ENCODE peak calls at places on chromosomes 6 and 20, in six cellular contexts. One of them, this sample, is unnamed.

GRCh38 chr6:11729083-11729482 is 49.5 kb downstream of the ADTRP start:
- DNase-seq in CD8-positive, alpha-beta T cell: no peak
- DNase-seq in spleen: no peak
- DNase-seq in dorsolateral prefrontal cortex: no peak
- DNase-seq in choroid plexus epithelial cell: no peak
- DNase-seq in cardiac fibroblast: no peak
- DNase-seq in this sample: peak

GRCh38 chr6:39276379-39276995 is 37.7 kb downstream of the KCNK17 start:
- DNase-seq in CD8-positive, alpha-beta T cell: no peak
- DNase-seq in spleen: no peak
- DNase-seq in dorsolateral prefrontal cortex: no peak
- DNase-seq in choroid plexus epithelial cell: no peak
- DNase-seq in cardiac fibroblast: no peak
- DNase-seq in this sample: no peak

GRCh38 chr6:138555294-138555988 is 56.1 kb upstream of the NHSL1 start:
- DNase-seq in CD8-positive, alpha-beta T cell: no peak
- DNase-seq in spleen: no peak
- DNase-seq in dorsolateral prefrontal cortex: no peak
- DNase-seq in choroid plexus epithelial cell: no peak
- DNase-seq in cardiac fibroblast: peak
- DNase-seq in this sample: no peak

GRCh38 chr6:36769161-36769675 is 70.0 kb downstream of the CPNE5 start:
- DNase-seq in CD8-positive, alpha-beta T cell: no peak
- DNase-seq in spleen: no peak
- DNase-seq in dorsolateral prefrontal cortex: no peak
- DNase-seq in choroid plexus epithelial cell: no peak
- DNase-seq in cardiac fibroblast: peak
- DNase-seq in this sample: no peak

GRCh38 chr6:150027806-150028565 is 2.7 kb upstream of the RAET1L start:
- DNase-seq in CD8-positive, alpha-beta T cell: no peak
- DNase-seq in spleen: no peak
- DNase-seq in dorsolateral prefrontal cortex: no peak
- DNase-seq in choroid plexus epithelial cell: no peak
- DNase-seq in cardiac fibroblast: no peak
- DNase-seq in this sample: no peak

GRCh38 chr20:56788041-56788670 is 159.1 kb downstream of the TFAP2C start:
- DNase-seq in CD8-positive, alpha-beta T cell: no peak
- DNase-seq in spleen: peak
- DNase-seq in dorsolateral prefrontal cortex: no peak
- DNase-seq in choroid plexus epithelial cell: peak
- DNase-seq in cardiac fibroblast: peak
- DNase-seq in this sample: no peak

GRCh38 chr6:167569879-167570278 is 245.0 kb downstream of the TTLL2 start:
- DNase-seq in CD8-positive, alpha-beta T cell: no peak
- DNase-seq in spleen: no peak
- DNase-seq in dorsolateral prefrontal cortex: no peak
- DNase-seq in choroid plexus epithelial cell: no peak
- DNase-seq in cardiac fibroblast: no peak
- DNase-seq in this sample: no peak

GRCh38 chr6:93177451-93177850 is 241.9 kb downstream of the EPHA7 start:
- DNase-seq in CD8-positive, alpha-beta T cell: no peak
- DNase-seq in spleen: no peak
- DNase-seq in dorsolateral prefrontal cortex: no peak
- DNase-seq in choroid plexus epithelial cell: peak
- DNase-seq in cardiac fibroblast: no peak
- DNase-seq in this sample: no peak

GRCh38 chr6:128114164-128114563 is 213.3 kb upstream of the THEMIS start:
- DNase-seq in CD8-positive, alpha-beta T cell: no peak
- DNase-seq in spleen: no peak
- DNase-seq in dorsolateral prefrontal cortex: no peak
- DNase-seq in choroid plexus epithelial cell: no peak
- DNase-seq in cardiac fibroblast: no peak
- DNase-seq in this sample: no peak

GRCh38 chr6:127192911-127193503 is 73.7 kb upstream of the RNF146 start:
- DNase-seq in CD8-positive, alpha-beta T cell: no peak
- DNase-seq in spleen: no peak
- DNase-seq in dorsolateral prefrontal cortex: no peak
- DNase-seq in choroid plexus epithelial cell: peak
- DNase-seq in cardiac fibroblast: peak
- DNase-seq in this sample: no peak

DNA sequence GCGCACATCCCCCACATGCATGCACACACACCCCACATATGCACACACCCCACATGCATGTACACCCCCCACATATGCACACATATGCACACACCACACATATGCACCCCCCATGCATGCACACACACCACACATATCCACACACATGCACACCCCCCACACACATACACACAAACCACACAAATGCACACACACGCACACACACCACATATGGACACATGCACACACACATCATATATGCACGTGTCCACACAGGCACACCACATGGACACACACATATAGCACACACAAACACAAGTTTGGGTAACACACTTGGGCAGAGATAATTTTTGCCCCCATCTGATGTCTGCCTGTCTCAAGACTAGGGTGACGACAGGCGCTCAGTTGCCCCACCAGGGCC is 8.3 kb downstream of the BHLHE23 start:
- DNase-seq in CD8-positive, alpha-beta T cell: no peak
- DNase-seq in spleen: no peak
- DNase-seq in dorsolateral prefrontal cortex: no peak
- DNase-seq in choroid plexus epithelial cell: no peak
- DNase-seq in cardiac fibroblast: no peak
- DNase-seq in this sample: no peak
- H3K4me3 ChIP-seq in CD8-positive, alpha-beta T cell: no peak
- H3K4me3 ChIP-seq in spleen: no peak
- H3K4me3 ChIP-seq in dorsolateral prefrontal cortex: no peak
- H3K4me3 ChIP-seq in choroid plexus epithelial cell: no peak
- H3K4me3 ChIP-seq in cardiac fibroblast: no peak
- H3K4me3 ChIP-seq in this sample: no peak

GRCh38 chr6:90463359-90463758 is 123.5 kb downstream of the MAP3K7 start:
- DNase-seq in CD8-positive, alpha-beta T cell: no peak
- DNase-seq in spleen: no peak
- DNase-seq in dorsolateral prefrontal cortex: no peak
- DNase-seq in choroid plexus epithelial cell: no peak
- DNase-seq in cardiac fibroblast: no peak
- DNase-seq in this sample: peak

GRCh38 chr6:90462102-90462501 is 124.8 kb downstream of the MAP3K7 start:
- DNase-seq in CD8-positive, alpha-beta T cell: no peak
- DNase-seq in spleen: no peak
- DNase-seq in dorsolateral prefrontal cortex: no peak
- DNase-seq in choroid plexus epithelial cell: no peak
- DNase-seq in cardiac fibroblast: no peak
- DNase-seq in this sample: no peak

GRCh38 chr6:90459225-90459758 is 127.6 kb downstream of the MAP3K7 start:
- DNase-seq in CD8-positive, alpha-beta T cell: no peak
- DNase-seq in spleen: no peak
- DNase-seq in dorsolateral prefrontal cortex: no peak
- DNase-seq in choroid plexus epithelial cell: no peak
- DNase-seq in cardiac fibroblast: no peak
- DNase-seq in this sample: no peak

GRCh38 chr6:90460067-90460466 is 126.8 kb downstream of the MAP3K7 start:
- DNase-seq in CD8-positive, alpha-beta T cell: no peak
- DNase-seq in spleen: no peak
- DNase-seq in dorsolateral prefrontal cortex: no peak
- DNase-seq in choroid plexus epithelial cell: no peak
- DNase-seq in cardiac fibroblast: no peak
- DNase-seq in this sample: no peak

GRCh38 chr6:90461367-90461766 is 125.5 kb downstream of the MAP3K7 start:
- DNase-seq in CD8-positive, alpha-beta T cell: no peak
- DNase-seq in spleen: no peak
- DNase-seq in dorsolateral prefrontal cortex: no peak
- DNase-seq in choroid plexus epithelial cell: no peak
- DNase-seq in cardiac fibroblast: no peak
- DNase-seq in this sample: no peak
- H3K4me3 ChIP-seq in CD8-positive, alpha-beta T cell: no peak
- H3K4me3 ChIP-seq in spleen: no peak
- H3K4me3 ChIP-seq in dorsolateral prefrontal cortex: no peak
- H3K4me3 ChIP-seq in choroid plexus epithelial cell: no peak
- H3K4me3 ChIP-seq in cardiac fibroblast: no peak
- H3K4me3 ChIP-seq in this sample: no peak

GRCh38 chr20:45953672-45954071 is 18.3 kb downstream of the ZNF335 start:
- DNase-seq in CD8-positive, alpha-beta T cell: no peak
- DNase-seq in spleen: peak
- DNase-seq in dorsolateral prefrontal cortex: no peak
- DNase-seq in choroid plexus epithelial cell: no peak
- DNase-seq in cardiac fibroblast: no peak
- DNase-seq in this sample: no peak
- H3K4me3 ChIP-seq in CD8-positive, alpha-beta T cell: no peak
- H3K4me3 ChIP-seq in spleen: no peak
- H3K4me3 ChIP-seq in dorsolateral prefrontal cortex: no peak
- H3K4me3 ChIP-seq in choroid plexus epithelial cell: no peak
- H3K4me3 ChIP-seq in cardiac fibroblast: no peak
- H3K4me3 ChIP-seq in this sample: no peak

GRCh38 chr6:35663447-35664235 is 25.1 kb downstream of the FKBP5 start:
- DNase-seq in CD8-positive, alpha-beta T cell: no peak
- DNase-seq in spleen: no peak
- DNase-seq in dorsolateral prefrontal cortex: no peak
- DNase-seq in choroid plexus epithelial cell: peak
- DNase-seq in cardiac fibroblast: peak
- DNase-seq in this sample: peak

GRCh38 chr6:35668096-35668495 is 20.6 kb downstream of the FKBP5 start:
- DNase-seq in CD8-positive, alpha-beta T cell: no peak
- DNase-seq in spleen: no peak
- DNase-seq in dorsolateral prefrontal cortex: no peak
- DNase-seq in choroid plexus epithelial cell: no peak
- DNase-seq in cardiac fibroblast: no peak
- DNase-seq in this sample: no peak

GRCh38 chr6:35665573-35665972 is 23.1 kb downstream of the FKBP5 start:
- DNase-seq in CD8-positive, alpha-beta T cell: no peak
- DNase-seq in spleen: no peak
- DNase-seq in dorsolateral prefrontal cortex: no peak
- DNase-seq in choroid plexus epithelial cell: no peak
- DNase-seq in cardiac fibroblast: no peak
- DNase-seq in this sample: no peak

GRCh38 chr6:35664945-35665344 is 23.8 kb downstream of the FKBP5 start:
- DNase-seq in CD8-positive, alpha-beta T cell: no peak
- DNase-seq in spleen: no peak
- DNase-seq in dorsolateral prefrontal cortex: no peak
- DNase-seq in choroid plexus epithelial cell: no peak
- DNase-seq in cardiac fibroblast: no peak
- DNase-seq in this sample: no peak

GRCh38 chr6:35663001-35663400 is 25.7 kb downstream of the FKBP5 start:
- DNase-seq in CD8-positive, alpha-beta T cell: no peak
- DNase-seq in spleen: no peak
- DNase-seq in dorsolateral prefrontal cortex: no peak
- DNase-seq in choroid plexus epithelial cell: peak
- DNase-seq in cardiac fibroblast: no peak
- DNase-seq in this sample: no peak
- H3K4me3 ChIP-seq in CD8-positive, alpha-beta T cell: no peak
- H3K4me3 ChIP-seq in spleen: peak
- H3K4me3 ChIP-seq in dorsolateral prefrontal cortex: no peak
- H3K4me3 ChIP-seq in choroid plexus epithelial cell: peak
- H3K4me3 ChIP-seq in cardiac fibroblast: no peak
- H3K4me3 ChIP-seq in this sample: peak

GRCh38 chr6:31900917-31901414 is 920 bp downstream of the ZBTB12 start:
- DNase-seq in CD8-positive, alpha-beta T cell: no peak
- DNase-seq in spleen: peak
- DNase-seq in dorsolateral prefrontal cortex: peak
- DNase-seq in choroid plexus epithelial cell: no peak
- DNase-seq in cardiac fibroblast: no peak
- DNase-seq in this sample: no peak
- H3K4me3 ChIP-seq in CD8-positive, alpha-beta T cell: peak
- H3K4me3 ChIP-seq in spleen: peak
- H3K4me3 ChIP-seq in dorsolateral prefrontal cortex: peak
- H3K4me3 ChIP-seq in choroid plexus epithelial cell: peak
- H3K4me3 ChIP-seq in cardiac fibroblast: peak
- H3K4me3 ChIP-seq in this sample: no peak

GRCh38 chr6:1616556-1617463 is 7.1 kb downstream of the FOXC1 start:
- DNase-seq in CD8-positive, alpha-beta T cell: no peak
- DNase-seq in spleen: no peak
- DNase-seq in dorsolateral prefrontal cortex: no peak
- DNase-seq in choroid plexus epithelial cell: no peak
- DNase-seq in cardiac fibroblast: no peak
- DNase-seq in this sample: no peak
- H3K4me3 ChIP-seq in CD8-positive, alpha-beta T cell: no peak
- H3K4me3 ChIP-seq in spleen: no peak
- H3K4me3 ChIP-seq in dorsolateral prefrontal cortex: peak
- H3K4me3 ChIP-seq in choroid plexus epithelial cell: no peak
- H3K4me3 ChIP-seq in cardiac fibroblast: no peak
- H3K4me3 ChIP-seq in this sample: no peak

GRCh38 chr20:43515628-43516027 is 8.1 kb downstream of the L3MBTL1 start:
- DNase-seq in CD8-positive, alpha-beta T cell: no peak
- DNase-seq in spleen: no peak
- DNase-seq in dorsolateral prefrontal cortex: no peak
- DNase-seq in choroid plexus epithelial cell: no peak
- DNase-seq in cardiac fibroblast: no peak
- DNase-seq in this sample: no peak
- H3K4me3 ChIP-seq in CD8-positive, alpha-beta T cell: peak
- H3K4me3 ChIP-seq in spleen: peak
- H3K4me3 ChIP-seq in dorsolateral prefrontal cortex: peak
- H3K4me3 ChIP-seq in choroid plexus epithelial cell: no peak
- H3K4me3 ChIP-seq in cardiac fibroblast: no peak
- H3K4me3 ChIP-seq in this sample: peak

GRCh38 chr6:117837268-117837667 is 69.8 kb upstream of the SLC35F1 start:
- DNase-seq in CD8-positive, alpha-beta T cell: no peak
- DNase-seq in spleen: no peak
- DNase-seq in dorsolateral prefrontal cortex: no peak
- DNase-seq in choroid plexus epithelial cell: no peak
- DNase-seq in cardiac fibroblast: no peak
- DNase-seq in this sample: no peak
- H3K4me3 ChIP-seq in CD8-positive, alpha-beta T cell: no peak
- H3K4me3 ChIP-seq in spleen: no peak
- H3K4me3 ChIP-seq in dorsolateral prefrontal cortex: no peak
- H3K4me3 ChIP-seq in choroid plexus epithelial cell: no peak
- H3K4me3 ChIP-seq in cardiac fibroblast: no peak
- H3K4me3 ChIP-seq in this sample: no peak

GRCh38 chr6:166307082-166307980 is 861 bp downstream of the PRR18 start:
- DNase-seq in CD8-positive, alpha-beta T cell: no peak
- DNase-seq in spleen: peak
- DNase-seq in dorsolateral prefrontal cortex: no peak
- DNase-seq in choroid plexus epithelial cell: no peak
- DNase-seq in cardiac fibroblast: no peak
- DNase-seq in this sample: no peak
- H3K4me3 ChIP-seq in CD8-positive, alpha-beta T cell: no peak
- H3K4me3 ChIP-seq in spleen: peak
- H3K4me3 ChIP-seq in dorsolateral prefrontal cortex: peak
- H3K4me3 ChIP-seq in choroid plexus epithelial cell: no peak
- H3K4me3 ChIP-seq in cardiac fibroblast: peak
- H3K4me3 ChIP-seq in this sample: no peak

This sample was measured in CD4-positive, CD25-positive, alpha-beta regulatory T cell.